ENCODE peak calls at places on chromosomes 12 and 14, in ten cellular contexts. J is AG08395; B is GM12892; Q is activated naive CD8-positive, alpha-beta T cell treated with anti-CD3 and anti-CD28 coated beads, Interleukin-2, amount 50 U/mL, for 24 hours; G is GM23248; U is activated CD4-positive, alpha-beta T cell treated with anti-CD3 and anti-CD28 coated beads for 24 hours; I is pulmonary artery endothelial cell; L is stimulated activated CD8-positive, alpha-beta memory T cell treated with anti-CD3 and anti-CD28 coated beads, Interleukin-15, amount 100 ng/mL, for 1 hour; K is T-helper 1 cell; T is EH. V is an unnamed sample.

GRCh38 chr12:123471374-123472068 is 13.6 kb downstream of the SNRNP35 start:
- DNase-seq in J (peak), B (no peak), Q (no peak), G (peak), U (no peak), I (no peak), L (no peak), K (no peak), T (peak), V (peak)

GRCh38 chr12:22333751-22334695 is 484 bp downstream of the ST8SIA1 start:
- DNase-seq in J (no peak), B (peak), Q (no peak), G (no peak), U (no peak), I (no peak), L (no peak), K (no peak), T (no peak), V (no peak)

GRCh38 chr14:60064491-60065072 is 27.1 kb upstream of the PCNX4 start:
- DNase-seq in J (peak), B (no peak), Q (no peak), G (peak), U (no peak), I (no peak), L (no peak), K (no peak), T (peak), V (peak)

GRCh38 chr12:104975621-104976343 is 10.3 kb upstream of the NOPCHAP1 start:
- DNase-seq in J (peak), B (no peak), Q (no peak), G (peak), U (no peak), I (no peak), L (no peak), K (no peak), T (peak), V (peak)

GRCh38 chr12:114163766-114164165 is 197.6 kb upstream of the RBM19 start:
- DNase-seq in J (peak), B (no peak), Q (no peak), G (peak), U (no peak), I (no peak), L (no peak), K (no peak), T (peak), V (peak)

GRCh38 chr14:102663031-102663430 is 70.6 kb downstream of the RCOR1 start:
- DNase-seq in J (no peak), B (no peak), Q (no peak), G (no peak), U (no peak), I (no peak), L (no peak), K (no peak), T (no peak), V (no peak)

GRCh38 chr12:64566882-64567517 is 43.3 kb upstream of the RASSF3 start:
- DNase-seq in J (no peak), B (no peak), Q (no peak), G (no peak), U (no peak), I (no peak), L (no peak), K (no peak), T (no peak), V (no peak)

GRCh38 chr14:72924332-72924731 is 1.9 kb upstream of the DCAF4 start:
- DNase-seq in J (no peak), B (no peak), Q (no peak), G (no peak), U (no peak), I (no peak), L (no peak), K (no peak), T (no peak), V (no peak)

GRCh38 chr12:106495354-106495965 is 87.3 kb upstream of the RFX4 start:
- DNase-seq in J (no peak), B (no peak), Q (no peak), G (no peak), U (no peak), I (no peak), L (no peak), K (no peak), T (no peak), V (no peak)

GRCh38 chr14:60485600-60486251 is at the start of gene C14orf39:
- DNase-seq in J (no peak), B (peak), Q (peak), G (peak), U (no peak), I (no peak), L (no peak), K (no peak), T (no peak), V (peak)

GRCh38 chr12:66964629-66965028 is 285.8 kb upstream of the GRIP1 start:
- DNase-seq in J (no peak), B (no peak), Q (peak), G (peak), U (no peak), I (no peak), L (no peak), K (peak), T (peak), V (no peak)

V was measured in GM03348.